ENCODE peak calls at places on chromosomes 11 and 22, in four cellular contexts. H is fibroblast of pulmonary artery, E is GM12865, K is lung. X is an unnamed sample.

GRCh38 chr11:1437500-1437899 is 47.8 kb downstream of the BRSK2 start:
- DNase-seq in E (no peak), H (peak), K (no peak), X (peak)

GRCh38 chr11:113553235-113553634 is 78.0 kb upstream of the DRD2 start:
- DNase-seq in K (no peak), E (no peak), H (peak), X (peak)

GRCh38 chr11:76627541-76628082 is 42.9 kb downstream of the LRRC32 start:
- DNase-seq in K (no peak), E (no peak), H (no peak), X (no peak)

GRCh38 chr22:24871611-24872205 is 65.7 kb downstream of the SGSM1 start:
- DNase-seq in K (no peak), E (no peak), H (no peak), X (no peak)

GRCh38 chr11:58152776-58153175 is 27.4 kb upstream of the OR9I1 start:
- DNase-seq in K (no peak), H (no peak), E (no peak), X (no peak)

GRCh38 chr11:71080239-71081097 is 171.9 kb downstream of the SHANK2 start:
- DNase-seq in K (peak), E (peak), H (peak), X (peak)

GRCh38 chr11:35126000-35126878 is 12.7 kb upstream of the CD44 start:
- DNase-seq in K (no peak), H (no peak), E (peak), X (no peak)

GRCh38 chr22:22576244-22576988 is 17.4 kb upstream of the PRAME start:
- DNase-seq in H (peak), K (no peak), E (peak), X (peak)

DNA sequence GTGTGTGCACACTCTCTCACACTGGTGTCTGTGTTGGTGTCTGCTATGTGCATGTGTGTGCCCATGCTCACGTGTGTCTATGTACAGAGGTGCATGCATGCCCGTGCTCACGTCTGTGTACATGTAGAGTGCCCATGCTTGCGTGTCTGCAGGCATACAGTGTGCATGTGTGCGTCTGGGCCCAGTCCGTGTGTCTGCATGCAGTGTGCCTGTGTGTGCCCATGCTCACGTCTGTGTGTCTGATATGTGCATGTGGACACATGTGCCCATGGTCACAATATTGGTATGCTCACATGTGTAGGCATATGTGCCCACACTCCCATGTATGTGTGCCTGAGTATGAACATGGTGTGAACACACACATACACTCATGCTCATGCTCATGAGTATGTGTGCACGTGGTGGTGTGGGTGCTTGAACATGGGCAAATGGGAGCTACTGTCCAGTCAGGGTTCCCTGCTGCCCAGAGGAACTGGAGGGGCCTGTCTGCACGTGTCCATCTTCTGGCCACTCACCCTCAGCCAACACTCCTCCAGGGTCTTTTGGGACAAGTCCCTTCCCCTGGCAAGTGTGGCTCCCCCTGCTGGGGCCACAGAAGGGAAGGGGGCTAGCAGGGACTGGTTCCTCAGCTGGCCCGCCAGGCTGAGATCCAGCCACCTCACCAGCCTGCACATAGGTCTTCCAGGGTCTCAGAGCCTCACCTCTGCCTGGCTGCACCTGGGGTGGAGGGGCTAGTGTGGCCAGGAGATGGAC is 7.3 kb upstream of the TBX1 start:
- DNase-seq in H (no peak), K (no peak), E (no peak), X (no peak)
- TF ChIP-seq CTCF in H (no peak), K (no peak), E (no peak), X (peak)

DNA sequence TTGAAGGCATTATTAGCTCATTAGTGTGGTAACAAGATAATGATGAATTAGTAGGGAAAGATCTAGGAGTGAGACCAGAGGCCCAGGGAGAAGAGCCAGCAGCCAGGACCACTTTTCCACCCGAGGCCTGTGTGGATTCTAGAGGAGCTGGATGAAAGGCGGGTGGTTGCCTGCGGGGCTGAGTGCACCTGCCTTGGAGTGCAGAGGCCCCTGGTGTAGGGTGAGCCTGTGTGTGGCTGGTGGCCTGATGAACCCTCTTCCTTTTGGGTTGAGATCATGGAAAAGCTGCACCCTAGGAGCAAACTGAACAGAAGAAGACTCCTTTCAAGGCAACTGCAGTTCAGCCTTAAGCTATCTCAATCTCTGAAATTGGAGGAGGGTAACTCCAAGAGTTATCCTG is 5.9 kb upstream of the TP53AIP1 start:
- DNase-seq in K (no peak), E (no peak), H (no peak), X (no peak)
- TF ChIP-seq CTCF in K (no peak), E (peak), H (no peak), X (no peak)

GRCh38 chr11:27124514-27125264 is 84.1 kb downstream of the BBOX1 start:
- DNase-seq in K (no peak), H (peak), E (no peak), X (peak)
- TF ChIP-seq CTCF in K (no peak), H (peak), E (no peak), X (peak)

GRCh38 chr22:29480512-29481264 is 670 bp downstream of the NEFH start:
- DNase-seq in K (no peak), E (no peak), H (peak), X (no peak)
- TF ChIP-seq CTCF in K (no peak), E (no peak), H (no peak), X (no peak)

DNA sequence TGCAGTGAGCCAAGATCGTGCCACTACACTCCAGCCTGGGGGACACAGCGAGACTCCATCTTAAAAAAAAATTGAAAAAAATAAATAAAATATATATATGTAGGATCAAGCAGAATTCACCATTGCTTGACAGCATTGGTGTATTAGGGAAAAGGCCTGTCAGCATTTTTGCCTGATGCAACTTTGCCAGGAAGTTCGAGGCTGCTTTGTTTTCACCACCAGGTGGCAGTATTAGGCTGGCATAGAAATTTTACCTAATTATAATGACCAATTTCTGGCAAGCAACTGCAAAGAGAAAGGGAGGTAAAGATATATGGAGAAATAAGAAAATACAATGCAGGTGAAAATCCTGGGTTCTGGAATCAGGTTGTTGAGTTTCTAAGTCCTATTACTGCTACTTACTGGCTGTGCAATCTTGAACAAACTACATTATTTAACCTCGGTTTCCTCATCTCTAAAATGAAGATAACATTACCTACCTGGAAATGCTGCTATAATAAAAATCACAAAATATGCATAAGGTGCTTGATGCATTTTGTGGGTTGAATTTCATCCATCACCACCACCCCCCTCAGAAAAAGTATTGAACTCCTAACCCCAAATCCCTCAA is 24.7 kb downstream of the LAYN start:
- DNase-seq in E (peak), H (peak), K (peak), X (peak)
- TF ChIP-seq CTCF in E (peak), H (peak), K (peak), X (peak)

DNA sequence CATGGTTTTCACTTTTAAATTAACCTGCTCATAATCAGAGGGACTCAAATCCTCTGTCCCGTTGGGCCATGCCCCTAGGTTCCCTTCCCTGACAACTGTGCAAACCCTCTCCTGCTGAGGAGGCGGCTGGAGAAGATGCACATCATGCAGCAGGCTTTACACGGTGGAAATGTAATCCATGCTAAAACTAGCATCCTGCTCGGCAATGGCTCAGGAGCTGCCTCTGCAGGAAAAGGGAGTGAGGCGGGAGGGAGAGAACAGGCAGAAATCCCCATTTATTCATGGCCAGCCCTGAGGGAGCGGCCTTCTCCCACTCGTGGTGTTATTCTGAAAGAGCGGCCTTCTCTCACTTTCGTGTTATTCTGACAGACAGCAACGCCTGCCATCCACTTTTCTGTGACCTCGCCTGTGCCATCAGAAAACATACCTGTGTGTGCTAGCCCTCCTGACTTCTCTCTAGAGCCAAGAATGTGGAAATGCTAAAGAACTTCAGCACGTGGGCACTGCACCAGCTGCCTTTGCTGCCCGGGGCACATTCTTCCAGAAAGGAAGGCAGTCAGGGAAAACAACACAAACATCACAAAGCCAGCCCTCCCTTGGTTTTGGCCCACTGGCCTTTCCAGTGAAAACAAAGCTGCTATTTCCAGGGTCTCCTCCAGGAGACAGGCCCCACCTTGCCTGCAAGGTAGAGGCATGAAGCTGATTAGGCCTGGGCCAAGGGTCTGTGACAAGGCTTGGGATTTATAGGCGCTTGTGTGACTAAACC is 62.9 kb upstream of the BID start:
- DNase-seq in E (no peak), H (no peak), K (no peak), X (no peak)
- TF ChIP-seq CTCF in E (no peak), H (no peak), K (no peak), X (no peak)

GRCh38 chr22:38082986-38083710 is 836 bp downstream of the SLC16A8 start:
- DNase-seq in K (no peak), E (no peak), H (no peak), X (no peak)

GRCh38 chr22:38081941-38082828 is 1.8 kb downstream of the SLC16A8 start:
- DNase-seq in K (no peak), E (no peak), H (no peak), X (no peak)

GRCh38 chr22:38085056-38085455 is 1.1 kb upstream of the SLC16A8 start:
- DNase-seq in K (no peak), H (no peak), E (no peak), X (no peak)

GRCh38 chr22:38085501-38085900 is 1.5 kb upstream of the SLC16A8 start:
- DNase-seq in K (no peak), E (no peak), H (no peak), X (no peak)

DNA sequence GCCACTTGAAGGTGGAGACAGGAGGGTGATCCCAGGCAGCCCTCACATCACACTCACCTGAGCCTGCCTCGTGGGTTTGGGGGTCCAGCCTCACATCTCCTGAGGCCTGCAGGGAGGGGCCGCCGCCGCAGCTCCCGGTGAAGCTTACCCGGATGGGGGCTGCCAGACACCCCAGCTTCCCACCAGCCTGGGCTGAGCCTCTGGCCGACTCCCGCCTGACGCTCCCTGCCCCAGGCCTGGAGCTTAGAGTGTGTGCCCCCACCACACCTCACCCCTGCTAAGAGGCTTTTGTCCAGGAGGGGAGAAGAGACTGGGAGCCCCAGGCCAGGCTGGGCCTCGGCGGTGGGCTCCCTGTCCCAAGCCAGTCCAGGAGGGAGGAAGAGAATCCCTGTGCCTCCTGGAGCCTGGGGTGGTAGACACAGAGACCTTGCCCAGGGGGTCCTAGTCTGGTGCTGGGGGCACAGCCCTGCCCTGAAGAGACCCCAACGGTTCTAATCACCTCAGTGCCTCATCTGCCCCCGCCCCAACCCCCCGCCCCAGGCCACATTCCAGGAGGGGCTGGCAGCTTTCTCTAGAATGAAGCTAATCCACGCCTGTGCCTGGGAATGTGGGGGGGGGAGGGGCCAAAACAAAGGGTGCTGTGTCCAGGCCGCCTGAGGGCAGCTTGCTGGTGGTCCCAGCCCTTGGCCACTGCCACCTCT is at the start of gene SLC16A8:
- DNase-seq in H (no peak), K (no peak), E (no peak), X (no peak)
- TF ChIP-seq CTCF in H (no peak), K (no peak), E (no peak), X (no peak)

X was measured in HFFc6.